ENCODE peak calls at places on chromosomes 6 and 20, in eight cellular contexts. I is left ventricle myocardium inferior, Y is fibroblast of mammary gland, P is GM12878, R is cardiac muscle cell, N is Peyer's patch, A is bronchial epithelial cell, Q is GM23338. H is an unnamed sample.

GRCh38 chr6:50699086-50699886 is 14.0 kb upstream of the TFAP2D start:
- DNase-seq in Q (peak), Y (peak), N (no peak), A (peak), R (peak), I (no peak), P (no peak), H (no peak)

GRCh38 chr6:118635909-118636735 is 15.3 kb downstream of the CEP85L start:
- DNase-seq in A (no peak), R (no peak), Q (no peak), N (no peak), I (no peak), Y (no peak), P (no peak), H (no peak)

GRCh38 chr6:109743739-109744138 is 52.6 kb downstream of the FIG4 start:
- DNase-seq in N (no peak), Q (no peak), P (no peak), I (no peak), R (no peak), A (peak), Y (peak), H (no peak)

GRCh38 chr6:156421933-156422332 is 355.2 kb upstream of the ARID1B start:
- DNase-seq in R (no peak), Q (no peak), Y (no peak), I (no peak), A (peak), P (no peak), N (no peak), H (no peak)

GRCh38 chr20:34022154-34022842 is 28.6 kb downstream of the RALY start:
- DNase-seq in Y (peak), P (peak), A (peak), Q (peak), I (no peak), N (no peak), R (peak), H (peak)

GRCh38 chr20:21839982-21840381 is 134.5 kb downstream of the PAX1 start:
- DNase-seq in P (no peak), N (no peak), I (no peak), Y (no peak), A (no peak), Q (no peak), R (no peak), H (no peak)

GRCh38 chr6:106659859-106660258 is 30.5 kb downstream of the QRSL1 start:
- DNase-seq in P (no peak), Y (no peak), Q (peak), R (no peak), A (no peak), N (no peak), I (no peak), H (no peak)

GRCh38 chr6:103153016-103153415 is 1706.7 kb downstream of the HACE1 start:
- DNase-seq in I (no peak), A (no peak), N (no peak), P (no peak), R (no peak), Q (no peak), Y (no peak), H (no peak)

GRCh38 chr6:22432060-22432459 is 135.2 kb upstream of the PRL start:
- DNase-seq in Y (no peak), N (no peak), Q (no peak), I (no peak), P (no peak), A (no peak), R (no peak), H (no peak)

GRCh38 chr6:150254671-150255228 is 111.9 kb downstream of the PPP1R14C start:
- DNase-seq in P (no peak), Q (no peak), N (no peak), I (no peak), R (no peak), A (peak), Y (no peak), H (no peak)

GRCh38 chr6:1912731-1913130 is 303.0 kb downstream of the FOXC1 start:
- DNase-seq in A (no peak), Q (no peak), N (no peak), Y (no peak), R (no peak), I (no peak), P (no peak), H (no peak)

GRCh38 chr6:152893187-152893586 is 89.7 kb downstream of the FBXO5 start:
- DNase-seq in Y (no peak), P (no peak), N (no peak), I (no peak), Q (no peak), A (no peak), R (no peak), H (no peak)

GRCh38 chr20:12180107-12180661 is 262.5 kb downstream of the BTBD3 start:
- DNase-seq in R (no peak), P (no peak), A (no peak), Q (no peak), Y (no peak), I (no peak), N (no peak), H (no peak)

GRCh38 chr20:16128538-16129106 is 444.6 kb downstream of the KIF16B start:
- DNase-seq in I (no peak), Q (no peak), Y (no peak), P (no peak), R (no peak), A (peak), N (no peak), H (no peak)

GRCh38 chr6:18681828-18682503 is 294.8 kb downstream of the RNF144B start:
- DNase-seq in I (no peak), A (no peak), R (no peak), P (no peak), Q (no peak), N (no peak), Y (no peak), H (no peak)

DNA sequence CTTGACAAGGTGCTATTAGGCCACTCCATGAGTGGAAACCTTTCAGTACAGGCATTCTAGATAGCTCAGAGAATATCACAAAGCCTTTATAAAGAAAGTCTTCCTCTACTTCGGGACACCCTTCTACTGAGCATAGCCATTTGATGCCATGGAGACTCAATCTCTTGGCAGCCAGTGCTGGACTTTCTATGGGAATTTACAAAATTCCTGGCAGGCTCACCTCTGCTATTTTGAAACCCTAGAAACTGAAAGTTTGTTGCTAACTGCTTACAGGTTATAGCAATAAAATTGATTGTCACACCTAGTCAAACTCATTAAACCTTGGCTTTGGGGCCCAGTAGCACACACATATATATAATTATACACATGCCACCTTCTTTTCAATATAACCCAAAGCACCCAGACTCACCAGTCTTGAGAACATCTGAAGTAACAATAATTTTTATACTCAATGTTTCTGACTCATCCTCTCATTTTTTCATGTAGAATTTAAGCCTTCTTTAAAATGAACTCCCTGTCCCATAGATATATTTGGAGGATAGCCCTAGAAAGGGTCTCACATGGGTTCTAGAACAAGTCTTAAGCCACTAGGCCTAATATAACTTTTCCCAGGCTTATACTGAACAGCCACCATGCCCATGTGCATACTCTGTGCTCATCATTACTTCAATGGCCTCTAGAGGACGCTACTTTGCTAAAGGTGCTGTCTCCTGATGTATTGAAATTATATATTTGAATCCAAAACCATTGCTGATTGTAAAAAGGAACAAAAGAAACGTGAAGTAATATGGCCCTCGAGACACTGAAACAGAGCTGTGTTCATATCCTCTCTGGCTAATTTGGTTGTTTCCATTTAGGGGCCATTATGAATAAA is 368.1 kb upstream of the MARCKS start:
- DNase-seq in N (no peak), P (no peak), R (no peak), A (no peak), Q (peak), I (no peak), Y (no peak), H (no peak)
- TF ChIP-seq CTCF in N (no peak), P (peak), R (peak), A (peak), Q (peak), I (no peak), Y (peak), H (peak)

GRCh38 chr6:26270903-26271639 is 93.9 kb upstream of the BTN3A2 start:
- DNase-seq in N (peak), R (peak), P (peak), Y (peak), A (peak), Q (peak), I (peak), H (peak)

GRCh38 chr6:26271640-26272090 is 93.3 kb upstream of the BTN3A2 start:
- DNase-seq in Y (no peak), R (no peak), P (no peak), I (no peak), N (peak), Q (no peak), A (no peak), H (no peak)

GRCh38 chr6:26273673-26274595 is 91.1 kb upstream of the BTN3A2 start:
- DNase-seq in A (peak), N (no peak), R (no peak), Q (no peak), P (no peak), Y (peak), I (no peak), H (no peak)

GRCh38 chr6:26270121-26270861 is 94.7 kb upstream of the BTN3A2 start:
- DNase-seq in A (peak), P (no peak), R (peak), I (no peak), Q (peak), N (no peak), Y (peak), H (no peak)

GRCh38 chr6:26272171-26272631 is 92.8 kb upstream of the BTN3A2 start:
- DNase-seq in Q (peak), P (no peak), R (peak), Y (no peak), N (peak), A (no peak), I (peak), H (no peak)
- H3K4me3 ChIP-seq in Q (peak), P (peak), R (peak), Y (peak), N (peak), A (peak), I (peak), H (peak)

GRCh38 chr6:3884007-3884745 is 35.0 kb downstream of the FAM50B start:
- DNase-seq in Q (no peak), A (peak), I (no peak), R (no peak), N (no peak), P (no peak), Y (peak), H (no peak)

GRCh38 chr6:3888153-3888957 is 39.2 kb downstream of the FAM50B start:
- DNase-seq in Q (no peak), N (no peak), P (no peak), R (no peak), Y (peak), I (peak), A (no peak), H (no peak)

GRCh38 chr6:3887150-3887700 is 38.1 kb downstream of the FAM50B start:
- DNase-seq in I (no peak), Q (peak), P (peak), N (peak), A (peak), Y (peak), R (no peak), H (peak)

GRCh38 chr6:3882865-3883264 is 33.7 kb downstream of the FAM50B start:
- DNase-seq in R (no peak), A (no peak), Y (peak), P (no peak), N (no peak), I (no peak), Q (no peak), H (no peak)

DNA sequence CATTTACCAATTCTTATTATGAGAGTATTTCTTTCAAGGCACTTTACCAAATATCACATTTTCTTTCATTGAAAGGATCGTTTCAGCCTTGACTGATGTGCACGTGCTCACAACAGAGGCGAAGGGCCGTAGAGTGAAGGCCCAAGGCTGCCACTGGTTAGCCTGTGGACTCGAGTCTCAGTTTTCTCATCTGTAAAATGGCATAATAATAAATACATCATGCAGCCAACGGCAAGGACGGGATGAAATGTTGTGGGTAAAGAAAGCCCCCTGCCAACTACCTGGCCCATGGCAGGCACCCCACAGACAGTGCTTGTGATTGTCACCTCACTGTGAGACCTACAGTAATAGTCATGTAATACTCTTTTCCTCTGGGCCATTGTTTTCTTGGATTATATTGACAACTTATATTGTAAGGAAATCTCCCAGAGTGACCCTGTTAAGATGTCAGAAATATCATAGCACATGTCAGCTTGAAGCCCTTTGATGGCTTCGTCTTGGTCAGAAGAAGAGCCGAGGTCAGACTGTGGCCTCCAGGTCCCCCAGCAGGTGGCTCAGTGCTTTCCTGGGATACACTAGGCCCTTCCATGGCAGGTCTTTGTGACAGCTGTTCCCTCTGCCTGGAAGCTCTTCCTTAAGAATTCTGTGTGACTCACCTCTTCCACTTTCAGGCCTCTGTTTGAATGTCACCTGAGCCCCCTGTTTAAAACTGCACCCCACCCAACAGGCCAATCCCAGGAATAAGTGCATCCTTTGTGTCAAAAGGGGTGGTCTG is 36.3 kb downstream of the FAM50B start:
- DNase-seq in N (peak), Y (no peak), I (no peak), P (no peak), A (no peak), R (peak), Q (peak), H (no peak)
- TF ChIP-seq CTCF in N (peak), Y (peak), I (peak), P (no peak), A (peak), R (peak), Q (peak), H (peak)

DNA sequence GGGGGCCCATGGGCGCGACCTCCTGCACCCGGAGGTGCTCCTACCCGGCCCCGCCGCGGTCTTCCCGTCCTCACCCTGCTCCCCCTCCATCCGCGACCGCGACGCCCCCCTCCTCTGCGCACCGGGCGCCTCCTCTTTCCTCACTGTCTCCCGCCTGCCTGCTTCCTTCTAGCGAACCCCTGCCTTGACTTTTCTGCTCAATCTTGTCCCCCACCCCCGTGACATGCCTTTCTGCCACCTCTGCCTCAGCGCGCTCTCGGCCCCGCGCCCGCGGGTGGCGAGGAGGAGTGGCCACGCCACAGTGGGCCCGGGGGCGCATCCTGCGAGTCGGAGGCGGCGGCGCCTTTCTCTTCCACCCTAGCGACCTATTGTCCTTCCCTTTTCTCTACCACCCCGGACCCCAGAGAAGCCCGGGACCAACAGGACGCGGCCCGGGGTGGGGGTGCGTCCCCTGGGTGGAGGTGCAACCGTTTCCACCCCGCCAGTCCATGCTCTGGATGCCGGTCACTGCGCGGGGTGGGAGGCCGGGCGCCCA is 2.1 kb downstream of the PDE10A start:
- DNase-seq in R (no peak), Q (no peak), Y (no peak), A (no peak), P (no peak), I (peak), N (no peak), H (no peak)
- H3K4me3 ChIP-seq in R (peak), Q (peak), Y (no peak), A (no peak), P (no peak), I (peak), N (peak), H (no peak)

DNA sequence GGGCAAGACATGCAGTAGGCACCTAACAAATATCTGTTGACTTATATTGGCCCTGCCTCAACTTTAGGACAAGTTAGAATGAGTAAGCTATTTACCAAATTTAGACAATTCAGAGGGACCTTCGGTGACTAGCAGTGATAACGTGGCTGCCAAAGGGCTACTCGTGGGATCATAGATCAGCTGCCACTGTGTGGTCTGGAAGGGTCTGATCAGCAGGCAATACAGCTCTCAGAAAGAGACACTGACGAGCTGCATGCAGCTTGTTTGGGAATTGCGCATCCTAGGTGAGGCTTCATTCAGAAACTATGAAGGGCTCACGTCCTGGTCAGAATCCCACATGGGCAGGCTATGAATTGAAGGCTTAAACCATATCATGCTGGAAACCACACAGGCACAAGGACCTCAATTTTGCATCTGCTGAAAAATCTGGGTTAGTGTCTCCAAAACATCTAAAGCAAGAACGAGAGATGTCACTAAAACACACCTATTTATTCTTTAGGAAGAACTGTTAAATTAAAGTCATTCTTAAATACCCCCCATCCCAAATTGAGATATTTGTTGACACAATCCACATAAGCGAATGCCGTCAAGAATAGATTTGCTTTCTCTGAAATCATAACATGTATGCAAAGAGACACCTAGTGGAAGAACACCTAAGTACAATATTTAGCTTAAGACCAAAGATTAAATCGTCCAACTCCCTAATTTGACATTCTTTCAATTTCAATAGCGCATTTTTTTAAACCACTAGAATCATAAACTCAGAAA is 79.6 kb downstream of the IPCEF1 start:
- DNase-seq in R (peak), Q (peak), Y (peak), I (no peak), P (no peak), N (no peak), A (peak), H (peak)
- TF ChIP-seq CTCF in R (peak), Q (peak), Y (peak), I (peak), P (peak), N (peak), A (peak), H (peak)

GRCh38 chr6:39430968-39431523 is 108.5 kb upstream of the KCNK16 start:
- DNase-seq in Y (no peak), Q (peak), N (peak), P (no peak), I (peak), A (peak), R (peak), H (no peak)

GRCh38 chr6:39428152-39428551 is 105.7 kb upstream of the KCNK16 start:
- DNase-seq in A (peak), P (no peak), Q (no peak), I (no peak), R (no peak), Y (no peak), N (no peak), H (no peak)

GRCh38 chr6:39433630-39434029 is 111.1 kb upstream of the KCNK16 start:
- DNase-seq in A (no peak), I (no peak), R (no peak), P (no peak), N (no peak), Q (no peak), Y (no peak), H (no peak)

GRCh38 chr6:39430446-39430845 is 107.9 kb upstream of the KCNK16 start:
- DNase-seq in P (no peak), Q (no peak), Y (no peak), N (no peak), R (no peak), A (no peak), I (no peak), H (no peak)

GRCh38 chr6:39432311-39433025 is 110.0 kb upstream of the KCNK16 start:
- DNase-seq in R (no peak), Q (no peak), P (no peak), A (no peak), Y (peak), I (no peak), N (no peak), H (no peak)
- H3K4me3 ChIP-seq in R (no peak), Q (no peak), P (no peak), A (no peak), Y (no peak), I (no peak), N (no peak), H (no peak)

GRCh38 chr20:56817780-56818675 is 188.9 kb downstream of the TFAP2C start:
- DNase-seq in N (no peak), I (no peak), A (no peak), Y (no peak), R (no peak), P (no peak), Q (peak), H (no peak)
- TF ChIP-seq CTCF in N (no peak), I (no peak), A (no peak), Y (no peak), R (peak), P (no peak), Q (peak), H (no peak)

GRCh38 chr6:35019171-35019570 is 122.0 kb downstream of the TCP11 start:
- DNase-seq in P (no peak), Q (no peak), R (no peak), A (no peak), N (no peak), Y (no peak), I (no peak), H (no peak)

GRCh38 chr6:35023091-35023490 is 118.0 kb downstream of the TCP11 start:
- DNase-seq in Y (no peak), R (no peak), N (no peak), P (no peak), I (no peak), Q (no peak), A (no peak), H (no peak)

GRCh38 chr6:35018746-35019145 is 122.4 kb downstream of the TCP11 start:
- DNase-seq in A (no peak), P (no peak), I (no peak), R (no peak), N (no peak), Y (no peak), Q (no peak), H (no peak)

GRCh38 chr6:35019831-35020230 is 121.3 kb downstream of the TCP11 start:
- DNase-seq in P (no peak), R (no peak), Q (no peak), Y (no peak), A (no peak), I (no peak), N (no peak), H (no peak)

GRCh38 chr6:35021014-35021413 is 120.1 kb downstream of the TCP11 start:
- DNase-seq in I (peak), N (no peak), Q (peak), R (no peak), Y (no peak), A (no peak), P (no peak), H (no peak)
- H3K4me3 ChIP-seq in I (peak), N (peak), Q (no peak), R (no peak), Y (no peak), A (no peak), P (no peak), H (no peak)